ENCODE peak calls at places on chromosomes 4 and X, in six cellular contexts. Q, T, C, V, O and S are unnamed samples.

GRCh38 chr4:16289872-16290554 is 63.7 kb upstream of the TAPT1 start:
- DNase-seq in Q (no peak), T (no peak), C (peak; percentile 51), V (no peak), O (peak; percentile 7), S (no peak)

GRCh38 chrX:40248822-40249221 is 151.1 kb upstream of the BCOR start:
- DNase-seq in Q (no peak), T (no peak), C (no peak), V (no peak), O (no peak), S (no peak)

GRCh38 chrX:111098874-111099273 is 2.9 kb downstream of the PAK3 start:
- DNase-seq in Q (peak; percentile 42), T (peak; percentile 67), C (peak; percentile 68), V (peak; percentile 62), O (peak; percentile 29), S (no peak)

GRCh38 chr4:3346146-3346545 is 53.3 kb downstream of the RGS12 start:
- DNase-seq in Q (peak; percentile 34), T (no peak), C (peak; percentile 81), V (peak; percentile 50), O (peak; percentile 47), S (peak; percentile 55)

GRCh38 chr4:8117278-8117682 is 41.3 kb downstream of the ABLIM2 start:
- DNase-seq in Q (peak; percentile 68), T (no peak), C (peak; percentile 73), V (peak; percentile 41), O (peak; percentile 74), S (no peak)

GRCh38 chr4:148522995-148523394 is 80.8 kb upstream of the NR3C2 start:
- DNase-seq in Q (no peak), T (no peak), C (no peak), V (no peak), O (no peak), S (no peak)

GRCh38 chr4:57086324-57086723 is 23.9 kb downstream of the IGFBP7 start:
- DNase-seq in Q (no peak), T (no peak), C (no peak), V (no peak), O (no peak), S (no peak)

GRCh38 chr4:39539026-39539690 is 11.9 kb upstream of the UGDH start:
- DNase-seq in Q (no peak), T (no peak), C (no peak), V (peak; percentile 66), O (no peak), S (no peak)

GRCh38 chrX:119236599-119237525 is 777 bp downstream of the PGRMC1 start:
- DNase-seq in Q (peak; percentile 50), T (peak; percentile 74), C (peak; percentile 59), V (peak; percentile 32), O (no peak), S (no peak)

GRCh38 chrX:8366491-8366890 is 98.1 kb upstream of the VCX3B start:
- DNase-seq in Q (no peak), T (no peak), C (no peak), V (no peak), O (no peak), S (no peak)

GRCh38 chr4:174317531-174317930 is 33.8 kb downstream of the CEP44 start:
- DNase-seq in Q (no peak), T (no peak), C (no peak), V (no peak), O (no peak), S (no peak)

GRCh38 chr4:100954048-100954447 is 393.3 kb downstream of the PPP3CA start:
- DNase-seq in Q (no peak), T (no peak), C (no peak), V (no peak), O (no peak), S (no peak)

GRCh38 chr4:151933122-151933827 is 172.5 kb upstream of the GATB start:
- DNase-seq in Q (no peak), T (no peak), C (no peak), V (no peak), O (no peak), S (no peak)

GRCh38 chr4:12120968-12121367 is 692.3 kb upstream of the HS3ST1 start:
- DNase-seq in Q (no peak), T (no peak), C (no peak), V (no peak), O (no peak), S (no peak)

GRCh38 chr4:114558446-114559020 is 40.1 kb upstream of the UGT8 start:
- DNase-seq in Q (no peak), T (no peak), C (no peak), V (no peak), O (peak; percentile 21), S (no peak)

GRCh38 chrX:154840856-154841255 is 6.4 kb upstream of the SMIM9 start:
- DNase-seq in Q (no peak), T (no peak), C (peak; percentile 45), V (no peak), O (peak; percentile 22), S (no peak)

GRCh38 chr4:169485791-169486742 is 126.3 kb downstream of the NEK1 start:
- DNase-seq in Q (peak; percentile 26), T (no peak), C (peak; percentile 43), V (no peak), O (peak; percentile 49), S (no peak)

GRCh38 chr4:7777871-7778523 is 161.7 kb downstream of the AFAP1 start:
- DNase-seq in Q (no peak), T (peak; percentile 26), C (no peak), V (no peak), O (no peak), S (peak; percentile 36)

GRCh38 chr4:186695392-186695791 is 28.3 kb downstream of the FAT1 start:
- DNase-seq in Q (no peak), T (no peak), C (no peak), V (no peak), O (no peak), S (no peak)

GRCh38 chrX:63657821-63658220 is 127.2 kb downstream of the ARHGEF9 start:
- DNase-seq in Q (no peak), T (no peak), C (no peak), V (no peak), O (peak; percentile 0), S (no peak)

GRCh38 chr4:67712650-67713530 is 11.9 kb upstream of the UBA6 start:
- DNase-seq in Q (no peak), T (no peak), C (no peak), V (no peak), O (no peak), S (no peak)

GRCh38 chr4:17546678-17547077 is 30.3 kb upstream of the LAP3 start:
- DNase-seq in Q (no peak), T (no peak), C (no peak), V (no peak), O (no peak), S (no peak)

GRCh38 chrX:46637937-46638336 is 64.4 kb downstream of the CHST7 start:
- DNase-seq in Q (no peak), T (no peak), C (no peak), V (no peak), O (no peak), S (no peak)

GRCh38 chr4:25702848-25703247 is 47.2 kb downstream of the SLC34A2 start:
- DNase-seq in Q (no peak), T (no peak), C (no peak), V (no peak), O (no peak), S (no peak)

GRCh38 chr4:15963001-15963451 is at the start of gene FGFBP2:
- DNase-seq in Q (peak; percentile 59), T (peak; percentile 71), C (peak; percentile 75), V (peak; percentile 51), O (peak; percentile 21), S (no peak)

GRCh38 chr4:151983854-151984253 is 223.0 kb upstream of the GATB start:
- DNase-seq in Q (no peak), T (no peak), C (no peak), V (no peak), O (no peak), S (no peak)

GRCh38 chrX:42680651-42681050 is 97.3 kb downstream of the PPP1R2C start:
- DNase-seq in Q (no peak), T (no peak), C (no peak), V (no peak), O (no peak), S (no peak)

GRCh38 chr4:37632836-37633235 is 53.3 kb downstream of the RELL1 start:
- DNase-seq in Q (no peak), T (no peak), C (no peak), V (no peak), O (no peak), S (no peak)
- H3K27ac ChIP-seq in Q (no peak overlapping the region), T (no peak overlapping the region), C (no peak overlapping the region), V (no peak overlapping the region), O (no peak overlapping the region), S (peak overlapping the region; percentile 64)

GRCh38 chrX:26778320-26778888 is 562.4 kb downstream of the MAGEB5 start:
- DNase-seq in Q (no peak), T (no peak), C (no peak), V (no peak), O (peak; percentile 4), S (no peak)

GRCh38 chrX:26788402-26788998 is 572.5 kb downstream of the MAGEB5 start:
- DNase-seq in Q (no peak), T (no peak), C (no peak), V (no peak), O (no peak), S (no peak)

GRCh38 chrX:26783512-26784225 is 567.7 kb downstream of the MAGEB5 start:
- DNase-seq in Q (no peak), T (no peak), C (peak; percentile 14), V (peak; percentile 36), O (peak; percentile 29), S (no peak)
- TF ChIP-seq POLR2AphosphoS5 in Q (no peak), T (no peak), C (no peak), V (no peak), O (no peak), S (no peak)

GRCh38 chr4:156778606-156779005 is 193.0 kb downstream of the PDGFC start:
- DNase-seq in Q (no peak), T (no peak), C (no peak), V (no peak), O (no peak), S (no peak)
- H3K4me1 ChIP-seq in Q (peaks cover 10% of the 10 kb centered on the region), T (peaks cover 51% of the 10 kb centered on the region), C (peaks cover 53% of the 10 kb centered on the region), V (no peaks in the 10 kb centered on the region), O (peaks cover 63% of the 10 kb centered on the region), S (no peaks in the 10 kb centered on the region)

DNA sequence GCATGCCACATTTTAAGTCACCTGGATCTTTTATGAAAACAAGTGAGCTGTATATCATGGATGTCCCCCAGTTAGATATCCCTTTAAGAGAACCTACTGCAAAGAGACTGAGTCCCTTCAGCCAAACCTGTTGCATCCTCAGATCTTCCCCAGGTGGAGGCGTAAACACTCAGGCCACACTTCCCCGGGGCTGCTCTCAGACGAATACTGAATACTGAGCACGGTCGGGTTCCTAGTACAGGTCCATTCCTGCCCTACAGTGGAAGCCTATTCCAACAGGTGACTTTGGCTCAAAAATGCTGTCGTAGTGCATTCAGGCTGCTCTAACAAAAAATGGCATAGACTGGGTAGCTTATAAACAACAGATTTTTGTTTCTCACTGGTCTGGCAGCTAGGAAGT is 320.2 kb upstream of the CLNK start:
- DNase-seq in Q (no peak), T (no peak), C (no peak), V (no peak), O (no peak), S (no peak)
- H3K27ac ChIP-seq in Q (no peak overlapping the region), T (no peak overlapping the region), C (no peak overlapping the region), V (no peak overlapping the region), O (no peak overlapping the region), S (no peak overlapping the region)